ENCODE peak calls at places on chromosomes 2 and 18, in five cellular contexts. Q is HAP-1, K is SK-N-SH, E is right atrium auricular region, P is fibroblast of lung. H is an unnamed sample.

GRCh38 chr2:27184115-27184514 is 27.7 kb upstream of the ATRAID start:
- DNase-seq in P (no peak), K (no peak), E (peak; percentile 83), Q (no peak), H (no peak)

GRCh38 chr2:8247905-8248622 is 433.8 kb upstream of the ID2 start:
- DNase-seq in E (no peak), Q (no peak), K (no peak), P (peak; percentile 23), H (no peak)

GRCh38 chr2:12271589-12271984 is 445.1 kb upstream of the TRIB2 start:
- DNase-seq in K (no peak), Q (no peak), P (no peak), E (no peak), H (no peak)

GRCh38 chr2:106115250-106115649 is 78.9 kb downstream of the UXS1 start:
- DNase-seq in K (no peak), Q (no peak), P (peak; percentile 67), E (no peak), H (no peak)

GRCh38 chr2:158967731-158968395 is 577 bp upstream of the TANC1 start:
- DNase-seq in Q (peak; percentile 74), P (peak; percentile 69), K (peak; percentile 69), E (no peak), H (peak; percentile 74)

GRCh38 chr2:66699481-66700180 is 264.7 kb downstream of the MEIS1 start:
- DNase-seq in P (no peak), Q (peak; percentile 47), K (no peak), E (no peak), H (no peak)

GRCh38 chr2:101823347-101823791 is 125.9 kb downstream of the MAP4K4 start:
- DNase-seq in K (no peak), P (peak; percentile 81), E (no peak), Q (peak; percentile 71), H (peak; percentile 37)

GRCh38 chr2:3470166-3470651 is 49.1 kb downstream of the ADI1 start:
- DNase-seq in P (peak; percentile 95), Q (no peak), K (no peak), E (peak; percentile 89), H (no peak)

GRCh38 chr2:120287183-120288015 is 34.7 kb downstream of the RALB start:
- DNase-seq in Q (no peak), K (no peak), E (no peak), P (peak; percentile 91), H (no peak)

GRCh38 chr2:102082591-102083586 is 59.7 kb upstream of the IL1R1 start:
- DNase-seq in E (no peak), Q (no peak), K (no peak), P (peak; percentile 90), H (no peak)

GRCh38 chr18:35143615-35144596 is 96.9 kb upstream of the ZNF397 start:
- DNase-seq in K (peak; percentile 70), E (no peak), P (peak; percentile 43), Q (peak; percentile 70), H (peak; percentile 77)

GRCh38 chr2:229118336-229118735 is 152.8 kb downstream of the PID1 start:
- DNase-seq in E (no peak), Q (no peak), P (peak; percentile 65), K (no peak), H (no peak)

GRCh38 chr2:209460151-209460761 is 36.4 kb downstream of the MAP2 start:
- DNase-seq in Q (no peak), E (no peak), P (no peak), K (no peak), H (no peak)

GRCh38 chr2:8168007-8168717 is 513.7 kb upstream of the ID2 start:
- DNase-seq in E (no peak), P (no peak), K (no peak), Q (no peak), H (no peak)

GRCh38 chr18:28459587-28459986 is 282.7 kb upstream of the CDH2 start:
- DNase-seq in E (no peak), Q (no peak), K (no peak), P (no peak), H (no peak)

GRCh38 chr18:44392933-44393332 is 287.8 kb upstream of the SETBP1 start:
- DNase-seq in P (no peak), E (no peak), K (no peak), Q (no peak), H (peak; percentile 5)

DNA sequence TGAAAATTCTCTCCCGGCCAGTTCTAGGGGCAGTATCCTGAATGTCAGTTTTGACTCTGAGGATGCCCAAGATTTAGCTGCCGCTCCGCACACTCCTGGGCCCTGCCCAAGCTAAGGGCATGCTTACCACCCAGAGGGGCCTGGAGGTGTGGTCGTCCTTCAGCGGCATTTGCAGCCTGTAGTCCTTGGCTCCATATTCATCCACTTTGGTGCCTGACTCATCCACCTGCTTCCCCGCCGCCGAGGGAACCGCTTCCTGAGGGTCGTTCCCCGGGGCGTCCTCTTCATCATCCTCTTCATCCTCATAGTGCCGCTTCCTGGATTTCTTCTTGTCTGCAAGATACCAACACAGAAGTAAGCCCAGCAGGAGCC is 572 bp downstream of the ERCC3 start:
- DNase-seq in Q (peak; percentile 13), P (peak; percentile 16), E (no peak), K (peak; percentile 32), H (no peak)
- H3K4me3 ChIP-seq in Q (peak overlapping the region; percentile 81), P (peak overlapping the region; percentile 98), E (peak overlapping the region; percentile 64), K (peak overlapping the region; percentile 98), H (peak overlapping the region; percentile 88)

GRCh38 chr2:63890678-63891077 is 49.0 kb downstream of the UGP2 start:
- DNase-seq in E (no peak), K (no peak), Q (no peak), P (no peak), H (no peak)
- H3K36me3 ChIP-seq in E (peaks cover 82% of the 10 kb centered on the region), K (peaks cover 83% of the 10 kb centered on the region), Q (peaks cover 48% of the 10 kb centered on the region), P (peaks cover 2% of the 10 kb centered on the region), H (peaks cover 38% of the 10 kb centered on the region)

GRCh38 chr2:86789687-86790133 is 1.0 kb downstream of the CD8A start:
- DNase-seq in K (peak; percentile 62), Q (no peak), E (no peak), P (no peak), H (peak; percentile 70)

GRCh38 chr2:86786001-86786536 is 4.6 kb downstream of the CD8A start:
- DNase-seq in E (no peak), K (no peak), Q (no peak), P (no peak), H (no peak)

GRCh38 chr2:86788881-86789686 is 1.6 kb downstream of the CD8A start:
- DNase-seq in E (no peak), Q (no peak), P (no peak), K (peak; percentile 36), H (peak; percentile 81)

GRCh38 chr2:86787701-86788100 is 3.0 kb downstream of the CD8A start:
- DNase-seq in E (no peak), K (peak; percentile 30), P (no peak), Q (no peak), H (no peak)

DNA sequence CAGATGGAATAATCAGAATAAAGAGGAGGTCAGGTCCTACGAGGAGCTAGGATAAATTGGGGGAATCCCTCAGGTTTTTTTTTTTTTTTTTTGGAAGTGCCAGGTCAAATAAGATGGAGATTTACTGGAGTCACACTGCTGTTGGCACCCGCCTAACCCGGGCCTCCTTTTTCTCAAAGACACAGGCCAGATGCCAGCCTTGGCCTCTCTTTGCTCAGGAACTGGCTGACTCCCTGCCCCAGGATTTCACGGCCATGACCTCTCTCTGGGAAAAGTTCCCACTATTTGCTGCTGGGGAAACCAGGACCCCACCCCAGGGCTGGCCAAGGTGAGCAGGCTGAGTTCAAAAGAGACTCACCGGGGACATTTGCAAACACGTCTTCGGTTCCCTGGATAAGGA is 2.5 kb downstream of the CD8A start:
- DNase-seq in P (no peak), Q (no peak), E (no peak), K (no peak), H (no peak)
- H3K27me3 ChIP-seq in P (peaks cover 46% of the 10 kb centered on the region), Q (no peaks in the 10 kb centered on the region), E (peaks cover 3% of the 10 kb centered on the region), K (peaks cover 39% of the 10 kb centered on the region), H (peaks cover 50% of the 10 kb centered on the region)

GRCh38 chr2:69310267-69310666 is 76.8 kb downstream of the GFPT1 start:
- DNase-seq in P (no peak), E (no peak), K (no peak), Q (no peak), H (no peak)
- H3K4me3 ChIP-seq in P (no peak overlapping the region), E (no peak overlapping the region), K (no peak overlapping the region), Q (no peak overlapping the region), H (no peak overlapping the region)

H was measured in H7.